ENCODE peak calls at places on chromosome 13, in ten cellular contexts. R, N, K, Z, G, C, Y, E, D and A are unnamed samples.

GRCh38 chr13:25136872-25137623 is 35.0 kb downstream of the AMER2 start:
- DNase-seq in N (no peak), E (no peak), R (no peak), Z (no peak), Y (no peak), G (no peak), K (no peak), C (no peak), D (no peak), A (no peak)

GRCh38 chr13:79723462-79724116 is 242.6 kb downstream of the NDFIP2 start:
- DNase-seq in E (no peak), G (no peak), N (no peak), C (no peak), R (no peak), D (no peak), Y (no peak), Z (no peak), K (no peak), A (no peak)

GRCh38 chr13:79128158-79128557 is 277.9 kb downstream of the RBM26 start:
- DNase-seq in Z (no peak), R (no peak), Y (peak), K (no peak), E (peak), C (no peak), N (no peak), D (no peak), G (no peak), A (no peak)

GRCh38 chr13:41470187-41470586 is 12.8 kb downstream of the RGCC start:
- DNase-seq in G (no peak), N (no peak), E (no peak), K (peak), C (no peak), D (no peak), Z (no peak), Y (no peak), R (no peak), A (no peak)

GRCh38 chr13:65911546-65912193 is 1318.5 kb downstream of the PCDH9 start:
- DNase-seq in Y (no peak), K (no peak), Z (no peak), C (no peak), D (no peak), N (no peak), E (no peak), G (no peak), R (no peak), A (no peak)

GRCh38 chr13:33751151-33751550 is 66.8 kb upstream of the RFC3 start:
- DNase-seq in G (no peak), N (no peak), Z (no peak), K (no peak), Y (no peak), C (no peak), R (no peak), D (no peak), E (peak), A (no peak)

GRCh38 chr13:98606296-98606695 is 29.4 kb upstream of the STK24 start:
- DNase-seq in G (no peak), K (no peak), Z (no peak), D (no peak), C (no peak), R (no peak), Y (no peak), N (no peak), E (no peak), A (no peak)

GRCh38 chr13:80048030-80048429 is 292.9 kb downstream of the SPRY2 start:
- DNase-seq in D (no peak), N (no peak), G (no peak), C (no peak), K (no peak), Z (no peak), R (no peak), E (no peak), Y (no peak), A (no peak)

GRCh38 chr13:92221916-92222315 is 823.5 kb downstream of the GPC5 start:
- DNase-seq in C (no peak), N (no peak), Y (no peak), K (no peak), G (no peak), Z (no peak), R (no peak), D (no peak), E (no peak), A (no peak)

GRCh38 chr13:20525144-20525600 is 485 bp downstream of the CRYL1 start:
- DNase-seq in Z (no peak), Y (peak), R (no peak), C (peak), N (peak), E (peak), K (peak), G (peak), D (peak), A (no peak)

GRCh38 chr13:99308481-99309087 is 1.4 kb upstream of the GPR183 start:
- DNase-seq in K (no peak), N (no peak), D (no peak), E (peak), Y (no peak), Z (no peak), C (no peak), G (no peak), R (no peak), A (no peak)

GRCh38 chr13:106382569-106382968 is 152.9 kb downstream of the EFNB2 start:
- DNase-seq in K (no peak), Y (no peak), N (no peak), Z (no peak), R (no peak), G (no peak), E (no peak), C (no peak), D (no peak), A (no peak)

GRCh38 chr13:41196620-41197019 is 2.3 kb upstream of the KBTBD7 start:
- DNase-seq in R (no peak), G (no peak), Z (no peak), N (no peak), Y (peak), E (peak), C (no peak), D (no peak), K (no peak), A (no peak)

GRCh38 chr13:72504026-72504925 is 223.2 kb downstream of the MZT1 start:
- DNase-seq in K (no peak), C (peak), R (no peak), N (no peak), G (no peak), D (no peak), E (peak), Z (no peak), Y (no peak), A (no peak)